ENCODE peak calls at places on chromosomes 13 and 19, in four cellular contexts. L is activated CD8-positive, alpha-beta memory T cell treated with anti-CD3 and anti-CD28 coated beads for 1 hour; P is EL; U is LHCN-M2. M is an unnamed sample.

GRCh38 chr13:100517135-100517534 is 71.5 kb downstream of the GGACT start:
- DNase-seq in L (no peak), P (no peak), U (no peak), M (no peak)

GRCh38 chr13:63351533-63351932 is 1935.9 kb upstream of the PCDH20 start:
- DNase-seq in L (no peak), P (no peak), U (no peak), M (no peak)

GRCh38 chr13:91946498-91947070 is 548.2 kb downstream of the GPC5 start:
- DNase-seq in L (no peak), P (no peak), U (no peak), M (no peak)

GRCh38 chr19:52786078-52786463 is 520 bp downstream of the ZNF600 start:
- DNase-seq in L (no peak), P (peak), U (no peak), M (no peak)

GRCh38 chr13:22108283-22108897 is 437.5 kb downstream of the FGF9 start:
- DNase-seq in L (no peak), P (no peak), U (no peak), M (no peak)

GRCh38 chr13:80441968-80442367 is 101.0 kb upstream of the SPRY2 start:
- DNase-seq in L (no peak), P (no peak), U (no peak), M (no peak)

GRCh38 chr13:41693434-41693833 is 236.1 kb downstream of the RGCC start:
- DNase-seq in L (no peak), P (peak), U (no peak), M (peak)

GRCh38 chr13:102913924-102914628 is 68.2 kb downstream of the ERCC5 start:
- DNase-seq in L (no peak), P (peak), U (peak), M (no peak)

GRCh38 chr19:31284621-31285020 is 64.6 kb downstream of the TSHZ3 start:
- DNase-seq in L (no peak), P (no peak), U (no peak), M (no peak)

GRCh38 chr13:97653741-97654140 is 219.8 kb downstream of the RAP2A start:
- DNase-seq in L (no peak), P (peak), U (no peak), M (no peak)

GRCh38 chr19:47110521-47111080 is 3.0 kb downstream of the ZC3H4 start:
- DNase-seq in L (no peak), P (no peak), U (no peak), M (no peak)

GRCh38 chr13:107216046-107216715 is 648.2 kb upstream of the ARGLU1 start:
- DNase-seq in L (no peak), P (no peak), U (no peak), M (no peak)

GRCh38 chr19:778910-779653 is 18.2 kb upstream of the PTBP1 start:
- DNase-seq in L (no peak), P (peak), U (peak), M (peak)

GRCh38 chr19:7662657-7663056 is 6.2 kb upstream of the RETN start:
- DNase-seq in L (no peak), P (no peak), U (no peak), M (no peak)

GRCh38 chr13:70668983-70669382 is 560.7 kb upstream of the KLHL1 start:
- DNase-seq in L (no peak), P (no peak), U (no peak), M (no peak)

GRCh38 chr19:41013359-41013758 is 22.3 kb downstream of the CYP2B6 start:
- DNase-seq in L (no peak), P (no peak), U (no peak), M (no peak)

GRCh38 chr13:32426191-32426980 is 1.5 kb downstream of the N4BP2L1 start:
- DNase-seq in L (no peak), P (peak), U (no peak), M (no peak)

GRCh38 chr13:111397202-111397880 is 76.9 kb downstream of the TEX29 start:
- DNase-seq in L (no peak), P (no peak), U (no peak), M (no peak)

GRCh38 chr13:46745062-46745461 is 51.9 kb downstream of the ESD start:
- DNase-seq in L (no peak), P (no peak), U (no peak), M (no peak)

GRCh38 chr19:18741566-18742121 is 49.5 kb downstream of the COMP start:
- DNase-seq in L (no peak), P (no peak), U (no peak), M (no peak)

GRCh38 chr19:45882652-45883585 is 3.0 kb downstream of the IRF2BP1 start:
- DNase-seq in L (peak), P (peak), U (peak), M (peak)

GRCh38 chr13:66036024-66036614 is 1194.0 kb downstream of the PCDH9 start:
- DNase-seq in L (no peak), P (no peak), U (peak), M (no peak)

GRCh38 chr19:38252935-38253691 is 3.1 kb downstream of the PPP1R14A start:
- DNase-seq in L (no peak), P (no peak), U (no peak), M (no peak)

GRCh38 chr13:36813226-36813625 is 5.8 kb upstream of the RFXAP start:
- DNase-seq in L (no peak), P (no peak), U (no peak), M (no peak)

GRCh38 chr19:2213799-2214198 is 22.3 kb downstream of the PLEKHJ1 start:
- DNase-seq in L (no peak), P (no peak), U (no peak), M (no peak)

GRCh38 chr13:35882722-35883497 is 248.3 kb downstream of the DCLK1 start:
- DNase-seq in L (no peak), P (no peak), U (peak), M (no peak)

GRCh38 chr19:1445185-1445931 is 4.6 kb upstream of the APC2 start:
- DNase-seq in L (peak), P (peak), U (peak), M (peak)

GRCh38 chr13:113176292-113176691 is 17.8 kb downstream of the PROZ start:
- DNase-seq in L (peak), P (no peak), U (no peak), M (no peak)

GRCh38 chr19:39557791-39558622 is 18.0 kb upstream of the EID2 start:
- DNase-seq in L (no peak), P (peak), U (peak), M (no peak)

GRCh38 chr19:55956431-55956830 is 8.8 kb downstream of the NLRP8 start:
- DNase-seq in L (no peak), P (no peak), U (no peak), M (no peak)

GRCh38 chr13:79593611-79594275 is 112.8 kb downstream of the NDFIP2 start:
- DNase-seq in L (no peak), P (peak), U (peak), M (peak)

GRCh38 chr19:6521718-6522646 is 8.8 kb upstream of the TNFSF9 start:
- DNase-seq in L (peak), P (peak), U (no peak), M (no peak)